ENCODE peak calls at places on chromosomes 1 and 21, in five cellular contexts. D is breast epithelium, L is psoas muscle, J is astrocyte of the spinal cord, W is left ventricle myocardium inferior. F is an unnamed sample.

GRCh38 chr1:225877570-225877969 is 4.6 kb downstream of the TMEM63A start:
- DNase-seq in L (peak), W (peak), J (peak), D (peak), F (peak)

GRCh38 chr1:182377175-182377574 is 14.4 kb downstream of the GLUL start:
- DNase-seq in J (no peak), L (no peak), D (no peak), W (no peak), F (no peak)

GRCh38 chr1:8009043-8010002 is 16.8 kb downstream of the ERRFI1 start:
- DNase-seq in D (no peak), L (no peak), J (peak), W (no peak), F (no peak)

GRCh38 chr21:46455575-46456385 is 2.9 kb upstream of the DIP2A start:
- DNase-seq in J (peak), L (no peak), D (no peak), W (no peak), F (no peak)

GRCh38 chr1:29123871-29124365 is at the start of gene TMEM200B:
- DNase-seq in L (no peak), D (no peak), J (peak), W (peak), F (peak)

GRCh38 chr1:114510235-114511047 is 562 bp downstream of the TRIM33 start:
- DNase-seq in J (peak), W (peak), L (peak), D (peak), F (peak)

GRCh38 chr1:2174348-2175054 is 20.1 kb downstream of the FAAP20 start:
- DNase-seq in L (peak), J (peak), W (peak), D (no peak), F (no peak)

GRCh38 chr1:24544239-24544638 is 11.6 kb upstream of the NCMAP start:
- DNase-seq in J (no peak), D (no peak), W (no peak), L (no peak), F (no peak)

GRCh38 chr1:145729196-145729595 is 9.9 kb downstream of the CD160 start:
- DNase-seq in J (no peak), L (no peak), D (no peak), W (no peak), F (no peak)

GRCh38 chr1:150789396-150789795 is 18.7 kb downstream of the CTSK start:
- DNase-seq in L (no peak), J (no peak), W (no peak), D (no peak), F (no peak)

GRCh38 chr1:154453155-154453554 is 48.0 kb downstream of the IL6R start:
- DNase-seq in L (no peak), D (no peak), J (no peak), W (no peak), F (no peak)

GRCh38 chr1:223177681-223178080 is 34.6 kb upstream of the TLR5 start:
- DNase-seq in L (no peak), D (no peak), J (no peak), W (no peak), F (peak)

GRCh38 chr1:223176437-223176836 is 33.4 kb upstream of the TLR5 start:
- DNase-seq in L (no peak), J (no peak), D (no peak), W (no peak), F (no peak)

GRCh38 chr1:223175633-223176032 is 32.6 kb upstream of the TLR5 start:
- DNase-seq in D (no peak), W (no peak), L (no peak), J (no peak), F (no peak)

GRCh38 chr1:223179280-223179679 is 36.2 kb upstream of the TLR5 start:
- DNase-seq in J (no peak), W (no peak), D (no peak), L (no peak), F (no peak)

GRCh38 chr1:223175032-223175431 is 32.0 kb upstream of the TLR5 start:
- DNase-seq in W (no peak), L (no peak), D (no peak), J (no peak), F (peak)
- TF ChIP-seq CTCF in W (peak), L (peak), D (no peak), J (no peak), F (peak)

GRCh38 chr1:96187027-96187426 is 534.6 kb upstream of the PTBP2 start:
- DNase-seq in J (no peak), W (no peak), L (no peak), D (no peak), F (no peak)

GRCh38 chr1:96185181-96185580 is 536.4 kb upstream of the PTBP2 start:
- DNase-seq in W (no peak), L (no peak), J (no peak), D (no peak), F (no peak)

DNA sequence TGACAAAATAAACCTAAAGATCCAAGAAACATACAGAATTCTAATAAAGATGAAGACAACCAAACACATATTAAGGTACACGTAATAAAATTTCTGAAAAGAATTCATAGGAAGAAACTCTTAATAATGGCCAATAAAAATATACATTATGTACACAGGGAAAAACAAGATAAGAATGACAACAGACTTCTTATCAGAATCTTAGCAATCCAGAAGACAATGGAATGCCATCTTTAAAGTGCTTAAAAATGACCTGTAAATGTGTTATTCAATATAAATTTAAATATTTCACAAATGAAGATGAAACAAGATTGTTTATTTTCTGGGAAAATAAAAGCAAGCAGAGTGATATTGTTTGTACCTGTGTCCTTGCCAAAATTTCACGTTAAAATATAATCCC is 530.4 kb upstream of the PTBP2 start:
- DNase-seq in W (no peak), L (no peak), J (no peak), D (no peak), F (no peak)
- H3K4me3 ChIP-seq in W (no peak), L (no peak), J (no peak), D (no peak), F (no peak)

GRCh38 chr1:52915211-52915854 is 6.2 kb downstream of the ECHDC2 start:
- DNase-seq in L (no peak), J (no peak), W (no peak), D (no peak), F (no peak)

GRCh38 chr1:52914463-52914862 is 7.1 kb downstream of the ECHDC2 start:
- DNase-seq in J (no peak), L (no peak), W (no peak), D (no peak), F (no peak)

GRCh38 chr1:52911541-52911940 is 10.0 kb downstream of the ECHDC2 start:
- DNase-seq in J (no peak), W (no peak), D (no peak), L (no peak), F (no peak)

GRCh38 chr1:52913014-52913413 is 8.5 kb downstream of the ECHDC2 start:
- DNase-seq in D (no peak), W (no peak), L (no peak), J (no peak), F (peak)

DNA sequence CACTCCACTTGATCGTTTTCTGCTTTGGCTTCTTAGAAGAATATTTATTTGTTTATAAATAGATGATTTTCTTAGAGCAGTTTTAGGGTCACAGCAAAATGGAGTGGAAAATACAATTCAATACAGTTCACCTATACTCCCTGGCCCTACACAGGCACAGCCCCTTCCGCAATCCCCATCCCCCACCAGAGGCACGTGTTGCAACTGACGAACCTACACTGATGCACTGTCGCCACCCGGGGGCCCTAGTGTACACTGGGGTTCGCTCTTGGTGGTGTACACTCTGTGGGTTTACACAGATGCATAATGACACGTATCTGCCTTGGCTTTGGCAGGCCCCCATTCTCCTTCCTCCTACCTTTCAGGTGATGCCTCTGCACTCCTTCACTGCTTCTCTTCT is 8.0 kb downstream of the ECHDC2 start:
- DNase-seq in L (no peak), J (no peak), D (no peak), W (no peak), F (peak)
- TF ChIP-seq CTCF in L (no peak), J (peak), D (no peak), W (no peak), F (peak)

GRCh38 chr1:27341525-27342252 is at the start of gene SYTL1:
- DNase-seq in J (peak), W (no peak), L (no peak), D (peak), F (no peak)
- H3K4me3 ChIP-seq in J (no peak), W (peak), L (peak), D (peak), F (peak)

DNA sequence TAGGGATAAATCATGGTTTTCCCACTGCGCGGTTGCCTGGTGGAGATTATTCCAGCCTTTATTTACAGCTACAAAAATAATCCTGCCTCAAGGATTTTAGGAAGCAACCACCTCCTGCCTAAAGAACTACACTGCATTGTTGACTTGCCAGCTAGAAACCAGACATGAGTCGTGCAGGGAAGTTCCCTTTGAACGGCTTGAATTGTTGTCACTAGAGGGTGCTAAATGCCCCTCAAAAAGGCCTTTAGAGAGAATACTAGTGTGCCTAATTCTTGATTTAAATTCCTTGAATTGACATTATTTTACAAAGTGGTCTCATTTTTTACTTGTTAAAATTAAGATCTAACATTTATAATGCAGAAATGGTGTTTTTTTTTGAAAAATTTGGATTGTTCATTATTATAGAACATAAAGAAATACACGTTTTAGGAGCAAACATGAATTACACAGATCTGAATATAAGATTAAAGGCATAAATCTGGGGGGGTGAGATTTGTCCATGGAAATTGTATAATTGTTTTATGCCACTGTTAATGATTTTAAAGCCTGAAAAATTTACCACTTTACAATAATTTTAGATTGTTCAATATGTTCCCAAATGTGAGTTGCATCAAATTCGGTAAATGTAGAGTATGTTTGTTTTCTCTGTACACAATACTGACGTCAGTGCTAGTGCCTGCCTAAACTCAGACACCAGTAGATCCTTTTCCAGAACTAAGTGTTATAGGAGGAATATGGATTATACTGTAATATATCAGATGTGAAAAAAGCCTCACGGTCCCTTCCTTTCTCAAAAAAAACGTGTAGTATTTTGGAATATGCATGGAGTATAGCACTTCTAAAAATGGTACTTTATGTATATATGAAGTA is 7.6 kb upstream of the ERG start:
- DNase-seq in L (no peak), J (peak), W (no peak), D (no peak), F (no peak)
- TF ChIP-seq CTCF in L (peak), J (peak), W (peak), D (peak), F (peak)

GRCh38 chr21:36704281-36704957 is 5.5 kb downstream of the SIM2 start:
- DNase-seq in D (no peak), J (no peak), L (no peak), W (no peak), F (no peak)

GRCh38 chr21:36703626-36704280 is 4.8 kb downstream of the SIM2 start:
- DNase-seq in W (no peak), D (no peak), J (no peak), L (no peak), F (no peak)

GRCh38 chr21:36706482-36706852 is 7.6 kb downstream of the SIM2 start:
- DNase-seq in D (no peak), W (no peak), J (no peak), L (no peak), F (no peak)

GRCh38 chr21:36705679-36706481 is 7.0 kb downstream of the SIM2 start:
- DNase-seq in W (no peak), L (no peak), J (no peak), D (no peak), F (no peak)

GRCh38 chr21:36704958-36705678 is 6.2 kb downstream of the SIM2 start:
- DNase-seq in L (no peak), D (no peak), W (no peak), J (no peak), F (peak)
- H3K4me3 ChIP-seq in L (peak), D (peak), W (peak), J (no peak), F (no peak)

GRCh38 chr1:63107066-63107465 is 215.3 kb upstream of the FOXD3 start:
- DNase-seq in L (no peak), D (no peak), W (no peak), J (no peak), F (no peak)
- TF ChIP-seq CTCF in L (no peak), D (no peak), W (no peak), J (no peak), F (no peak)